ENCODE peak calls at places on chromosomes 3 and 15, in seven cellular contexts. S is fibroblast of lung, J is thoracic aorta, A is uterus, Z is transverse colon, I is cardiac muscle cell, C is pancreas. V is an unnamed sample.

GRCh38 chr3:179268400-179269051 is 17.6 kb upstream of the KCNMB3 start:
- DNase-seq in S (no peak), J (no peak), A (no peak), Z (no peak), I (no peak), C (no peak), V (no peak)

GRCh38 chr3:171157286-171157685 is 130.8 kb upstream of the SLC2A2 start:
- DNase-seq in S (no peak), J (no peak), A (peak; percentile 49), Z (no peak), I (peak; percentile 29), C (no peak), V (no peak)

GRCh38 chr3:187973977-187974856 is 179.7 kb upstream of the LPP start:
- DNase-seq in S (no peak), J (no peak), A (no peak), Z (no peak), I (no peak), C (no peak), V (no peak)

GRCh38 chr3:175066617-175067415 is 207.7 kb downstream of the NAALADL2 start:
- DNase-seq in S (peak; percentile 26), J (no peak), A (no peak), Z (no peak), I (no peak), C (no peak), V (no peak)

GRCh38 chr15:96789999-96790398 is 459.5 kb downstream of the NR2F2 start:
- DNase-seq in S (no peak), J (no peak), A (no peak), Z (no peak), I (no peak), C (no peak), V (no peak)

GRCh38 chr3:182914341-182914740 is 66.0 kb downstream of the DCUN1D1 start:
- DNase-seq in S (no peak), J (no peak), A (no peak), Z (no peak), I (no peak), C (no peak), V (no peak)

GRCh38 chr15:65285291-65286068 is 1.2 kb downstream of the PARP16 start:
- DNase-seq in S (peak; percentile 29), J (no peak), A (no peak), Z (no peak), I (no peak), C (no peak), V (no peak)

GRCh38 chr15:38050529-38050928 is 116.1 kb downstream of the TMCO5A start:
- DNase-seq in S (peak; percentile 72), J (no peak), A (no peak), Z (no peak), I (peak; percentile 73), C (no peak), V (no peak)

DNA sequence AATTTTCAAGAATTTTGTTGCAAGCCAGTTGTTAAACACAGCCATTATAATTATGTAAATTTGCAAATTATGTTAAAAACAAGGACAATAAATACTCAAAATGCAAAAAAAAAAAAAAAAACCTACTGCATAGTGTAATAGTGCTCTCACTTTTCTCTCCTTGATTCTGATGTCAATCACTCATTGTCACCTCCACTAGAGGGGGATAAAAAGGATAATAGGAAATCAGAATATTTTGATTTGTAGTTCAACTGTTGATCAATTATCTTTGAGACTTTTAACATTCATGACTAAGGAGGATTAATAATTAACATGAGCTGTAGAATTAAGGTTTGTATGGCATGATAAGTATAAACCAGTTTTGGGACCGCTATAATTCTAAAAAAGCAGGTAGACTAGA is 40.2 kb downstream of the PPARG start:
- DNase-seq in S (no peak), J (no peak), A (no peak), Z (no peak), I (no peak), C (no peak), V (no peak)
- TF ChIP-seq CTCF in S (no peak), J (no peak), A (no peak), Z (no peak), I (peak; percentile 1), C (no peak), V (no peak)

DNA sequence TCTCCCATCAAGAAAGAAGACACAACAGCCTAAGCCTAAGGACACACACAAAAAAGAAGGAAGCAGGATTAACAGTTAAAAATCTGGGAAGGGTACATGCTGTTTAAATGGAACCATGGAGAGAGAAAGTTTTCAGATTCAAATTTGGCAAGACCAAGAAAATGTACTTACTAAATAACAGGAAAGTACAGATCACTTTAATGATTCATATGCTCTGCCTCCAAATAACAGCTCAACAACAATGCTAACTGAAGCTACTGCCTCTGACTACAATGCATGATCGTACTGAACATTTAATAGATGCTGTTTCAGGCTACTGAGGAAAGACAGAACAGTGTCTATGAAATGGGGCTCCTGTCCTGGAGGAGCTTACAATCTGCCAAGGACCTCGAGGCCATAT is 8.4 kb upstream of the NMB start:
- DNase-seq in S (no peak), J (no peak), A (no peak), Z (no peak), I (no peak), C (no peak), V (no peak)
- H3K36me3 ChIP-seq in S (peaks cover 6% of the 10 kb centered on the region), J (peaks cover 18% of the 10 kb centered on the region), A (no peaks in the 10 kb centered on the region), Z (peaks cover 23% of the 10 kb centered on the region), I (peaks cover 46% of the 10 kb centered on the region), C (no peaks in the 10 kb centered on the region), V (no peaks in the 10 kb centered on the region)

GRCh38 chr15:28991236-28992171 is 105.7 kb downstream of the APBA2 start:
- DNase-seq in S (no peak), J (no peak), A (no peak), Z (no peak), I (no peak), C (no peak), V (no peak)

GRCh38 chr15:28993720-28994053 is 107.9 kb downstream of the APBA2 start:
- DNase-seq in S (no peak), J (no peak), A (no peak), Z (no peak), I (no peak), C (no peak), V (no peak)

GRCh38 chr15:28994142-28994829 is 108.5 kb downstream of the APBA2 start:
- DNase-seq in S (no peak), J (no peak), A (no peak), Z (no peak), I (no peak), C (no peak), V (no peak)

GRCh38 chr15:28992996-28993719 is 107.4 kb downstream of the APBA2 start:
- DNase-seq in S (peak; percentile 58), J (no peak), A (no peak), Z (no peak), I (no peak), C (no peak), V (no peak)

GRCh38 chr15:28992340-28992864 is 106.6 kb downstream of the APBA2 start:
- DNase-seq in S (no peak), J (no peak), A (no peak), Z (no peak), I (no peak), C (no peak), V (no peak)
- H3K27me3 ChIP-seq in S (no peaks in the 10 kb centered on the region), J (no peaks in the 10 kb centered on the region), A (no peaks in the 10 kb centered on the region), Z (no peaks in the 10 kb centered on the region), I (no peaks in the 10 kb centered on the region), C (no peaks in the 10 kb centered on the region), V (no peaks in the 10 kb centered on the region)

GRCh38 chr15:75640483-75641175 is 605 bp upstream of the IMP3 start:
- DNase-seq in S (peak; percentile 55), J (no peak), A (no peak), Z (no peak), I (peak; percentile 69), C (no peak), V (no peak)

GRCh38 chr15:75639709-75640482 is at the start of gene IMP3:
- DNase-seq in S (peak; percentile 97), J (peak; percentile 88), A (peak; percentile 95), Z (peak; percentile 96), I (peak; percentile 98), C (peak; percentile 96), V (peak; percentile 97)

GRCh38 chr15:75636026-75636425 is 4.0 kb downstream of the IMP3 start:
- DNase-seq in S (no peak), J (no peak), A (no peak), Z (no peak), I (no peak), C (no peak), V (no peak)

GRCh38 chr15:75639191-75639708 is 774 bp downstream of the IMP3 start:
- DNase-seq in S (peak; percentile 46), J (no peak), A (no peak), Z (no peak), I (peak; percentile 35), C (no peak), V (no peak)

DNA sequence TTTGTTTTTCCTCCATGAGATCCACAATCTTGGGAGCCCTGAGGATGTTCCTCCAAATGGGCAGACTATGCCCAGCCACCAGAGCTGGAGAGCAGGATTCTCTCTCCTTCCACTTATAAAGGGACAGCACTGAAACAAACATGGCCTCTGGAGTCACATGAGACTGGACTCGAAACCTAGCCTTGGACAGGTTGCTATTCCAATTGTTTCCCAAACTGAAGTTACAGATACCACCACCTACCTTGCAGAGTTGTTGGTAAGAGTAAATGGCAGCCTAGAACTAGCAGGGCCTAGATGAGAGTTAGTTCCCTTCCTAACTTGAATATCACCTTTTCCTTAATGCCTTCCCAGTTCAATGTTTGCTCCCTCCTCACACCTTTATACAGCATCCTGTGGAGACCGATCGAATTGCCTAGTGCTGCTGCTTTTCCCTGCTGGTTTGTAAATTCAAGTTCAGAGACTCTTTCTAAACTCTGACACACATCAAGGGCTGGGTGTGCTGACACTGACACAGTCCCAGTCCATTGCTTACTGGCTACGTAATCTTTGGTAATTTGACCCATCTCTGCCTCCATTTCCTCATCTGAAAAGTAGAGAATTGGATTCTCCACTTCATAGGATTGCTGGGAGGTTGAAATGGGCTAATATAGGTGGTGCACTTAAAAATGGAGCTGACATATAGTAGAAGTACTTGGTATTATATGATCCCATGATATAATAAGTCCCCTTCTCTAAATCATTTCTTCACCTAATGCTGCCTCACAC is 2.6 kb downstream of the IMP3 start:
- DNase-seq in S (no peak), J (no peak), A (no peak), Z (no peak), I (no peak), C (no peak), V (no peak)
- TF ChIP-seq CTCF in S (no peak), J (no peak), A (no peak), Z (no peak), I (no peak), C (no peak), V (no peak)

DNA sequence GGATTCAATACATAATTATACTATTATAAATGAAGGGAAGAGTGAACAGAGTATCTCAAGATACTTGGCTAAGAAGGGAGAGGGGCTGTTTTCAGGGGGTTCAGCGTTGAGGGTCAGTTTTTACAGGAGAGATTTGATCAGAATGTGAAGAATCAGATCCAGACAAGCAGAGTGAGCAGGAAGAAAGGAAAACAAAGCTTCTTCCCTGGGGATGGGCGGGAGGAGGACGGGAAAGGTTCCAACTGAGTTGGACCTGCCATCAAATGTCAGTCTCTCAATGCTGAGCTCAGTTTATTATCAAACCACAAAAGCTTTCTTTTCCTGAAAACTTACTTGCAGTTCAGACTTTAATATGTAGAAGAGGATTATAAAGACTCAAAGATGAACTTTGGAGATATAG is 6.0 kb upstream of the MELTF start:
- DNase-seq in S (no peak), J (no peak), A (no peak), Z (no peak), I (no peak), C (no peak), V (no peak)
- H3K36me3 ChIP-seq in S (no peaks in the 10 kb centered on the region), J (no peaks in the 10 kb centered on the region), A (no peaks in the 10 kb centered on the region), Z (no peaks in the 10 kb centered on the region), I (no peaks in the 10 kb centered on the region), C (no peaks in the 10 kb centered on the region), V (no peaks in the 10 kb centered on the region)